ENCODE peak calls at places on chromosomes 5 and 9, in ten cellular contexts. O is midbrain; S is endodermal cell; V is WTC11; G is KG1; F is dorsolateral prefrontal cortex; U is brain pericyte; M is stimulated activated naive CD8-positive, alpha-beta T cell treated with anti-CD3 and anti-CD28 coated beads, Interleukin-15, Interleukin-2, amounts not matched to agents 100 U/mL and 50 U/mL, for 24 hours; K is KBM-7; C is T1000. A is an unnamed sample.

GRCh38 chr9:14710804-14711203 is 11.7 kb downstream of the CER1 start:
- DNase-seq in O (no peak), S (no peak), V (no peak), G (no peak), F (no peak), U (no peak), M (no peak), K (no peak), C (no peak), A (no peak)

GRCh38 chr5:160269017-160269416 is 39.7 kb downstream of the FABP6 start:
- DNase-seq in O (peak), S (no peak), V (no peak), G (no peak), F (peak), U (no peak), M (peak), K (peak), C (no peak), A (peak)

GRCh38 chr5:6386270-6386669 is 7.9 kb upstream of the MED10 start:
- DNase-seq in O (no peak), S (no peak), V (no peak), G (no peak), F (no peak), U (no peak), M (no peak), K (no peak), C (no peak), A (no peak)

GRCh38 chr5:74570250-74570649 is 70.3 kb downstream of the ENC1 start:
- DNase-seq in O (no peak), S (no peak), V (no peak), G (no peak), F (no peak), U (no peak), M (no peak), K (no peak), C (no peak), A (no peak)

GRCh38 chr9:130128782-130129424 is 43.3 kb upstream of the NCS1 start:
- DNase-seq in O (peak), S (no peak), V (no peak), G (peak), F (no peak), U (no peak), M (peak), K (peak), C (peak), A (peak)

GRCh38 chr9:113579270-113580040 is 115.9 kb downstream of the RGS3 start:
- DNase-seq in O (no peak), S (no peak), V (no peak), G (peak), F (no peak), U (no peak), M (peak), K (peak), C (peak), A (peak)

GRCh38 chr5:21774791-21775190 is 1078.4 kb downstream of the CDH12 start:
- DNase-seq in O (no peak), S (no peak), V (no peak), G (no peak), F (no peak), U (no peak), M (no peak), K (no peak), C (peak), A (no peak)

GRCh38 chr5:17061973-17062470 is 125.9 kb upstream of the MYO10 start:
- DNase-seq in O (no peak), S (peak), V (no peak), G (no peak), F (no peak), U (no peak), M (no peak), K (no peak), C (no peak), A (no peak)

GRCh38 chr5:154498597-154499393 is 20.8 kb upstream of the HAND1 start:
- DNase-seq in O (no peak), S (peak), V (no peak), G (no peak), F (peak), U (no peak), M (no peak), K (no peak), C (no peak), A (no peak)

GRCh38 chr9:21455320-21455719 is 15.1 kb downstream of the IFNA1 start:
- DNase-seq in O (peak), S (peak), V (peak), G (peak), F (no peak), U (no peak), M (no peak), K (peak), C (no peak), A (no peak)

GRCh38 chr9:121675381-121675780 is 23.9 kb downstream of the DAB2IP start:
- DNase-seq in O (no peak), S (no peak), V (no peak), G (no peak), F (no peak), U (no peak), M (no peak), K (no peak), C (no peak), A (no peak)

GRCh38 chr5:43065384-43066230 is 25.5 kb upstream of the ANXA2R start:
- DNase-seq in O (peak), S (no peak), V (peak), G (no peak), F (peak), U (no peak), M (peak), K (peak), C (no peak), A (peak)

GRCh38 chr9:111622626-111623025 is 8.5 kb upstream of the DNAJC25 start:
- DNase-seq in O (no peak), S (no peak), V (no peak), G (no peak), F (no peak), U (no peak), M (no peak), K (no peak), C (peak), A (no peak)

GRCh38 chr9:134537891-134538520 is 103.6 kb upstream of the COL5A1 start:
- DNase-seq in O (no peak), S (no peak), V (no peak), G (no peak), F (no peak), U (no peak), M (no peak), K (no peak), C (no peak), A (no peak)

GRCh38 chr9:121784706-121785426 is 133.4 kb downstream of the DAB2IP start:
- DNase-seq in O (no peak), S (peak), V (peak), G (no peak), F (no peak), U (peak), M (no peak), K (no peak), C (no peak), A (no peak)

GRCh38 chr9:16136961-16137360 is 584.1 kb downstream of the CCDC171 start:
- DNase-seq in O (no peak), S (no peak), V (no peak), G (no peak), F (no peak), U (peak), M (no peak), K (no peak), C (no peak), A (no peak)

GRCh38 chr9:95836072-95836471 is 39.4 kb upstream of the ERCC6L2 start:
- DNase-seq in O (no peak), S (no peak), V (no peak), G (no peak), F (no peak), U (no peak), M (no peak), K (no peak), C (no peak), A (no peak)

GRCh38 chr9:96241391-96241809 is 60.6 kb downstream of the HSD17B3 start:
- DNase-seq in O (no peak), S (peak), V (no peak), G (no peak), F (no peak), U (no peak), M (peak), K (peak), C (no peak), A (peak)

GRCh38 chr5:100550531-100551036 is 15.4 kb downstream of the FAM174A start:
- DNase-seq in O (no peak), S (no peak), V (no peak), G (no peak), F (no peak), U (no peak), M (no peak), K (peak), C (no peak), A (no peak)

GRCh38 chr9:6827370-6827949 is 69.7 kb downstream of the KDM4C start:
- DNase-seq in O (peak), S (peak), V (peak), G (peak), F (no peak), U (no peak), M (peak), K (peak), C (no peak), A (no peak)

GRCh38 chr5:179762781-179763176 is 30.2 kb downstream of the MAML1 start:
- DNase-seq in O (no peak), S (no peak), V (no peak), G (no peak), F (no peak), U (no peak), M (no peak), K (no peak), C (no peak), A (peak)

GRCh38 chr9:128819716-128820664 is 1.7 kb downstream of the ENDOG start:
- DNase-seq in O (peak), S (no peak), V (no peak), G (no peak), F (peak), U (no peak), M (no peak), K (peak), C (no peak), A (no peak)

GRCh38 chr5:172624996-172625939 is 15.8 kb upstream of the NEURL1B start:
- DNase-seq in O (no peak), S (no peak), V (no peak), G (no peak), F (peak), U (no peak), M (no peak), K (no peak), C (no peak), A (no peak)

GRCh38 chr5:79971156-79971555 is 19.9 kb downstream of the MTX3 start:
- DNase-seq in O (no peak), S (no peak), V (no peak), G (no peak), F (no peak), U (no peak), M (no peak), K (no peak), C (no peak), A (no peak)

GRCh38 chr9:72305102-72305546 is 59.9 kb downstream of the ZFAND5 start:
- DNase-seq in O (peak), S (peak), V (peak), G (no peak), F (peak), U (no peak), M (peak), K (peak), C (no peak), A (peak)

GRCh38 chr5:178839319-178839704 is 20.4 kb upstream of the ZNF354B start:
- DNase-seq in O (peak), S (peak), V (peak), G (no peak), F (peak), U (no peak), M (peak), K (peak), C (no peak), A (no peak)